ENCODE peak calls at places on chromosomes 3 and 15, in four cellular contexts. Z is B cell; Q is effector CD8-positive, alpha-beta T cell; H is activated naive CD4-positive, alpha-beta T cell treated with anti-CD3 and anti-CD28 coated beads, Interleukin-2, amount 10 ng/mL, durations not matched to agents 7 days and 5 days. W is an unnamed sample.

GRCh38 chr3:155154255-155154654 is 74.1 kb downstream of the MME start:
- DNase-seq in Z (no peak), H (no peak), Q (no peak), W (no peak)

GRCh38 chr15:90174140-90174891 is 26.8 kb upstream of the SEMA4B start:
- DNase-seq in H (no peak), Z (no peak), Q (no peak), W (no peak)

GRCh38 chr3:136671921-136672320 is 80.3 kb downstream of the STAG1 start:
- DNase-seq in Z (no peak), H (no peak), Q (no peak), W (no peak)

GRCh38 chr3:30730967-30731366 is 124.6 kb downstream of the TGFBR2 start:
- DNase-seq in Q (no peak), Z (no peak), H (no peak), W (no peak)

GRCh38 chr15:97909291-97909891 is 51.1 kb upstream of the ARRDC4 start:
- DNase-seq in H (peak; percentile 68), Q (peak; percentile 28), Z (peak; percentile 67), W (peak; percentile 80)

GRCh38 chr3:155631323-155632019 is 113.4 kb downstream of the PLCH1 start:
- DNase-seq in Q (no peak), Z (no peak), H (no peak), W (no peak)

GRCh38 chr3:171696805-171697204 is 113.5 kb downstream of the PLD1 start:
- DNase-seq in H (no peak), Q (no peak), Z (no peak), W (no peak)

GRCh38 chr15:67185621-67186225 is 68.7 kb downstream of the AAGAB start:
- DNase-seq in Z (no peak), H (no peak), Q (no peak), W (no peak)

GRCh38 chr3:58724376-58724775 is 57.8 kb upstream of the FAM3D start:
- DNase-seq in H (no peak), Z (no peak), Q (no peak), W (no peak)

GRCh38 chr15:101179341-101180153 is 72.3 kb downstream of the CHSY1 start:
- DNase-seq in H (no peak), Q (no peak), Z (no peak), W (peak; percentile 52)

GRCh38 chr3:171407746-171408145 is 52.5 kb downstream of the TNIK start:
- DNase-seq in Q (no peak), H (no peak), Z (no peak), W (no peak)

GRCh38 chr3:183818706-183819624 is 6.4 kb downstream of the MAP6D1 start:
- DNase-seq in H (no peak), Q (no peak), Z (no peak), W (no peak)

GRCh38 chr15:24763891-24764290 is 88.3 kb downstream of the NPAP1 start:
- DNase-seq in Z (no peak), Q (no peak), H (no peak), W (no peak)

GRCh38 chr3:189898559-189899153 is 222.0 kb downstream of the P3H2 start:
- DNase-seq in Q (no peak), H (no peak), Z (no peak), W (no peak)

GRCh38 chr15:74304459-74304858 is 63.0 kb downstream of the CYP11A1 start:
- DNase-seq in Q (no peak), H (no peak), Z (no peak), W (no peak)

GRCh38 chr3:17070560-17070959 is 185.8 kb downstream of the PLCL2 start:
- DNase-seq in H (no peak), Z (no peak), Q (no peak), W (no peak)